ENCODE peak calls at places on chromosomes 2 and 18, in eight cellular contexts. V is GM23248, O is OCI-LY7, A is A549, L is IMR-90, U is neuronal stem cell, K is K562, Z is H9. T is an unnamed sample.

GRCh38 chr2:110103060-110103961 is 12.3 kb downstream of the MALL start:
- DNase-seq in A (no peak), U (no peak), V (no peak), L (no peak), O (no peak), K (no peak), Z (no peak), T (no peak)

GRCh38 chr2:38535745-38536506 is 66.8 kb downstream of the HNRNPLL start:
- DNase-seq in K (peak; percentile 87), A (peak; percentile 76), Z (peak; percentile 86), V (peak; percentile 87), U (peak; percentile 78), O (peak; percentile 87), L (peak; percentile 46), T (peak; percentile 93)

GRCh38 chr18:9454061-9454703 is 21.1 kb upstream of the RALBP1 start:
- DNase-seq in O (no peak), Z (no peak), U (no peak), K (no peak), A (no peak), V (peak; percentile 29), L (peak; percentile 49), T (no peak)

GRCh38 chr18:71442830-71443229 is 1101.3 kb downstream of the CBLN2 start:
- DNase-seq in O (no peak), V (peak; percentile 2), U (no peak), A (no peak), Z (no peak), L (no peak), K (no peak), T (no peak)

GRCh38 chr2:233480490-233481202 is 85.9 kb downstream of the USP40 start:
- DNase-seq in L (no peak), O (peak; percentile 71), Z (no peak), U (no peak), V (no peak), A (no peak), K (no peak), T (peak; percentile 27)

GRCh38 chr2:12657560-12657959 is 59.2 kb upstream of the TRIB2 start:
- DNase-seq in L (no peak), Z (no peak), V (no peak), U (no peak), K (no peak), A (no peak), O (no peak), T (no peak)

GRCh38 chr2:12168354-12169059 is 422.1 kb downstream of the LPIN1 start:
- DNase-seq in V (no peak), A (no peak), L (no peak), U (no peak), O (no peak), Z (no peak), K (no peak), T (no peak)

GRCh38 chr2:152584301-152584700 is 133.0 kb downstream of the PRPF40A start:
- DNase-seq in O (no peak), K (no peak), Z (no peak), A (no peak), L (peak; percentile 48), V (no peak), U (no peak), T (no peak)

GRCh38 chr2:21042958-21043743 is 722 bp downstream of the APOB start:
- DNase-seq in L (peak; percentile 31), O (peak; percentile 60), U (peak; percentile 78), A (peak; percentile 45), V (peak; percentile 62), K (peak; percentile 77), Z (peak; percentile 79), T (peak; percentile 91)

GRCh38 chr2:21044694-21045371 is 960 bp upstream of the APOB start:
- DNase-seq in Z (no peak), A (no peak), K (no peak), O (no peak), L (no peak), V (no peak), U (no peak), T (no peak)

GRCh38 chr2:21050164-21050563 is 6.3 kb upstream of the APOB start:
- DNase-seq in A (no peak), K (no peak), U (no peak), O (no peak), V (no peak), Z (no peak), L (no peak), T (no peak)

GRCh38 chr2:21043744-21044532 is at the start of gene APOB:
- DNase-seq in O (no peak), Z (peak; percentile 67), A (no peak), K (no peak), U (peak; percentile 33), L (no peak), V (peak; percentile 24), T (peak; percentile 85)

DNA sequence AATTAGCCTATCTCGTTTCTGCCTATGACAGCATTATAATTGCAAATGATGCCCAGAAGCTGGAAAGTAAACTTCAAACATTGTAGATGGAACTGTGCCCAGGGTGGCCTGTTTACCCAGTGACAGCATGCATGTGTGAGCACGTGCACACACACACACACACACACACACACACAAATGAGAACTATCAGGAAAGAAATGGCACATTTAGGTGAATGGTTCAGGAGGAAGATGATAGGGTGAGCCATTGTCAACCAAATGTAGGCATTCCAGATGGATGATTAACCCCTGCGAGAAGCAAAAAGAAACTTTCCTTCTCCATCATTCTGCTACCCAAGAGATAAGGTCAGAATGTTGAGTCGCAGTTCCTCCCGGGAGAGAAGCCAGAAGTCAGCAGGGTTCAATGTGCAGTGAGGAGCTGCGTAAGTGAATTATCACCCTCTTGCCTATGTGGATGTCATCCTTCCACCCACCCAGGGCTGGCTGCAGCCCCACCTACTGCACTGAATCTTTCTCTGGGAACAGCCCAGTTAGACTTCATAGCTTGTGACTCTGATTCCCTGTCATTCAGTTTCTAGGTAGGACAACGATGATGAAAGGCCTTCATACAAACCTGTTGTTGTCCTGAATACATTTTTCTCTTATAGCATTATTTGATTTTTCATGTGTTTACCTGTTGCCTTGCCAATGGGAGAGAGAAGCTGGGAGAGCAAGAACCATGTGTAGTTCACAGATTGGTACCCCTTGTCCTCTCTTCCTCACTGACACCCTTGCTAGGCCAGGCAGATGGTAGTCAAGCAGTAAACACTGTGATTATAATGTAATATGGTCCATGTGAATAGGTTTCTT is 3.5 kb upstream of the APOB start:
- DNase-seq in K (no peak), A (no peak), O (no peak), Z (no peak), L (peak; percentile 32), U (no peak), V (no peak), T (no peak)
- H3K4me2 ChIP-seq in K (no peak overlapping the region), A (no peak overlapping the region), O (no peak overlapping the region), Z (no peak overlapping the region), L (no peak overlapping the region), U (no peak overlapping the region), V (no peak overlapping the region), T (no peak overlapping the region)

DNA sequence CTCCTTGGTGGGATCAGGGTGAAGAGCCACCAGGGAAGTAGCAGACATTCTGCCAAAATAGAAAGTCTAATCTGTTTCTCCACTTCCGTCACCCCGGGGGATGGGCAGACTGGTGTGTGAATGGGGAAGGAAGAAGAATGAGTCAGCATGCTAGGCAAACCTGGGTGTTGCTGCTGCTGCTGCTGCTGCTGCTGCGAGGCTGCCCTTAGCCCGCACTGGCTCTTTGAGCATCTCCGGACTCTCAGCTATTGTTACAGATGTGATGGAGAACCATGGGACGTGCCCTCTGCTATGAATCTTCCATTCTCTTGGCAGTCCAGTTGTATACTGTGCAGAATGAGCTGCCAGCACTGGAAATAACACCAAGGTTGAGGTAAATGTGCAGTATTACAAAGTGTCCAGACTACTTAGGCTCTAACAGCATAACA is 158.6 kb downstream of the SETBP1 start:
- DNase-seq in Z (peak; percentile 38), K (peak; percentile 29), U (peak; percentile 18), A (peak; percentile 38), V (peak; percentile 69), O (no peak), L (peak; percentile 43), T (peak; percentile 42)
- H3K4me2 ChIP-seq in Z (no peak overlapping the region), K (peak overlapping the region; percentile 38), U (no peak overlapping the region), A (peak overlapping the region; percentile 73), V (no peak overlapping the region), O (peak overlapping the region; percentile 20), L (no peak overlapping the region), T (peak overlapping the region; percentile 16)

GRCh38 chr18:64203295-64203694 is 54.4 kb upstream of the LINC00305 start:
- DNase-seq in K (no peak), Z (no peak), L (no peak), V (no peak), U (no peak), O (no peak), A (no peak), T (no peak)

GRCh38 chr18:64201781-64202180 is 52.9 kb upstream of the LINC00305 start:
- DNase-seq in L (no peak), O (no peak), Z (no peak), K (no peak), U (no peak), A (no peak), V (no peak), T (no peak)

GRCh38 chr18:64207818-64208217 is 58.9 kb upstream of the LINC00305 start:
- DNase-seq in K (no peak), A (no peak), U (no peak), Z (no peak), V (no peak), O (no peak), L (no peak), T (no peak)

GRCh38 chr18:64202229-64202835 is 53.4 kb upstream of the LINC00305 start:
- DNase-seq in L (no peak), U (no peak), K (no peak), V (no peak), Z (no peak), A (no peak), O (no peak), T (peak; percentile 27)

DNA sequence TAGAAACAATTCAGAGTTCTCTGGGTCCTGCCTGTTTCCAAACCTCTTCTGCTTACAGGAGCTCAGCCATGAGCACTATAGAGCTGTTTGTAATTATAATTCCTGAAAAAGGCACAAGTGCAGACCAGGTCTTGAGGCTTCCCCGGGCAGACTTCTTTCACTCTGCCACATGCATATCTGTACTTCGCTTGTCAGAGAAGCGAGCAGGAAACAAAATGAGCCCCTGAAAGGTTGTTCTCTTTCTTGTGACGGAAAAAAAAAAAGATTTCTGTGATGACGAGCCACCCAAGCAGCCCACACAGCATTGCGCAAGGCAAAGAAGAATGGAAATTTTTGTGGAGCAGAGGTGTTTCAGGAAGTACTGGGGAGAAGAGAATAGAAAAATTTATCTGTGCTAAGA is 53.9 kb upstream of the LINC00305 start:
- DNase-seq in A (no peak), V (peak; percentile 29), L (no peak), U (no peak), O (no peak), K (no peak), Z (no peak), T (no peak)
- H3K4me2 ChIP-seq in A (no peak overlapping the region), V (no peak overlapping the region), L (no peak overlapping the region), U (no peak overlapping the region), O (no peak overlapping the region), K (no peak overlapping the region), Z (no peak overlapping the region), T (no peak overlapping the region)

GRCh38 chr2:27073782-27074181 is 2.3 kb upstream of the OST4 start:
- DNase-seq in O (no peak), V (no peak), Z (no peak), A (no peak), L (peak; percentile 22), U (no peak), K (no peak), T (no peak)
- H3K4me2 ChIP-seq in O (peak overlapping the region; percentile 28), V (no peak overlapping the region), Z (no peak overlapping the region), A (no peak overlapping the region), L (no peak overlapping the region), U (no peak overlapping the region), K (no peak overlapping the region), T (no peak overlapping the region)

DNA sequence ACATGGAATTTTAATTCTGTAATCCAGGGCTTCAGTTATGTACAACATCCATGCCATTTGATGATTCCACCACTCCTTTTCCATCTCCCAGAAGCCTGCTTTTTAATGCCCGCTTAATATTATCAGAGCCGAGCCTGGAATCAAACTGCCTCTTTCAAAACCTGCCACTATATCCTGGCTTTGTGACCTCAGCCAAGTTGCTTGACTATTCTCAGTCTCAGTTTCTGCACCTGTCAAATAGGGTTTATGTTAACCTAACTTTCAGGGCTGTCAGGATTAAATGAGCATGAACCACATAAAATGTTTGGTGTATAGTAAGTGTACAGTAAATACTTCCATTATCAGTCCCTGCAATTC is 108.7 kb downstream of the XRCC5 start:
- DNase-seq in O (no peak), V (no peak), L (no peak), K (no peak), Z (no peak), A (no peak), U (no peak), T (no peak)
- H3K4me2 ChIP-seq in O (no peak overlapping the region), V (peak overlapping the region; percentile 49), L (peak overlapping the region; percentile 51), K (peak overlapping the region; percentile 51), Z (no peak overlapping the region), A (peak overlapping the region; percentile 21), U (no peak overlapping the region), T (no peak overlapping the region)